ENCODE peak calls at places on chromosomes 3 and 15, in ten cellular contexts. One of them, this sample, is unnamed.

GRCh38 chr3:154779571-154779970 is 300.5 kb upstream of the MME start:
- DNase-seq in stimulated activated CD4-positive, alpha-beta T cell treated with anti-CD3 and anti-CD28 coated beads, Interleukin-4, amount 100 ng/mL, for 48 hours: no peak
- DNase-seq in astrocyte of the spinal cord: peak
- DNase-seq in T-helper 17 cell: no peak
- DNase-seq in NCI-H1930: no peak
- DNase-seq in GM12865: no peak
- DNase-seq in AML-193: no peak
- DNase-seq in gastrocnemius medialis: no peak
- DNase-seq in ACHN: no peak
- DNase-seq in activated T-helper 1 cell treated with anti-CD3 and anti-CD28 coated beads, Interleukin-2, amount 50 U/mL, for 16 hours: no peak
- DNase-seq in this sample: no peak

GRCh38 chr3:38645076-38645475 is 4.4 kb downstream of the SCN5A start:
- DNase-seq in T-helper 17 cell: no peak
- DNase-seq in NCI-H1930: no peak
- DNase-seq in ACHN: no peak
- DNase-seq in stimulated activated CD4-positive, alpha-beta T cell treated with anti-CD3 and anti-CD28 coated beads, Interleukin-4, amount 100 ng/mL, for 48 hours: no peak
- DNase-seq in activated T-helper 1 cell treated with anti-CD3 and anti-CD28 coated beads, Interleukin-2, amount 50 U/mL, for 16 hours: no peak
- DNase-seq in GM12865: no peak
- DNase-seq in AML-193: no peak
- DNase-seq in gastrocnemius medialis: no peak
- DNase-seq in astrocyte of the spinal cord: no peak
- DNase-seq in this sample: no peak

GRCh38 chr3:101036213-101036618 is 43.0 kb upstream of the ABI3BP start:
- DNase-seq in NCI-H1930: no peak
- DNase-seq in AML-193: no peak
- DNase-seq in stimulated activated CD4-positive, alpha-beta T cell treated with anti-CD3 and anti-CD28 coated beads, Interleukin-4, amount 100 ng/mL, for 48 hours: no peak
- DNase-seq in gastrocnemius medialis: no peak
- DNase-seq in ACHN: peak
- DNase-seq in astrocyte of the spinal cord: peak
- DNase-seq in activated T-helper 1 cell treated with anti-CD3 and anti-CD28 coated beads, Interleukin-2, amount 50 U/mL, for 16 hours: no peak
- DNase-seq in T-helper 17 cell: no peak
- DNase-seq in GM12865: no peak
- DNase-seq in this sample: no peak

GRCh38 chr3:8840556-8840955 is 71.1 kb upstream of the OXTR start:
- DNase-seq in ACHN: no peak
- DNase-seq in activated T-helper 1 cell treated with anti-CD3 and anti-CD28 coated beads, Interleukin-2, amount 50 U/mL, for 16 hours: no peak
- DNase-seq in astrocyte of the spinal cord: peak
- DNase-seq in gastrocnemius medialis: no peak
- DNase-seq in AML-193: no peak
- DNase-seq in T-helper 17 cell: no peak
- DNase-seq in GM12865: no peak
- DNase-seq in stimulated activated CD4-positive, alpha-beta T cell treated with anti-CD3 and anti-CD28 coated beads, Interleukin-4, amount 100 ng/mL, for 48 hours: no peak
- DNase-seq in NCI-H1930: no peak
- DNase-seq in this sample: no peak

GRCh38 chr15:60350121-60350520 is 47.7 kb downstream of the ANXA2 start:
- DNase-seq in T-helper 17 cell: no peak
- DNase-seq in NCI-H1930: no peak
- DNase-seq in stimulated activated CD4-positive, alpha-beta T cell treated with anti-CD3 and anti-CD28 coated beads, Interleukin-4, amount 100 ng/mL, for 48 hours: no peak
- DNase-seq in gastrocnemius medialis: no peak
- DNase-seq in activated T-helper 1 cell treated with anti-CD3 and anti-CD28 coated beads, Interleukin-2, amount 50 U/mL, for 16 hours: no peak
- DNase-seq in ACHN: no peak
- DNase-seq in AML-193: no peak
- DNase-seq in GM12865: no peak
- DNase-seq in astrocyte of the spinal cord: no peak
- DNase-seq in this sample: no peak

GRCh38 chr3:123884993-123885392 is 861 bp upstream of the MYLK start:
- DNase-seq in ACHN: no peak
- DNase-seq in NCI-H1930: no peak
- DNase-seq in gastrocnemius medialis: no peak
- DNase-seq in T-helper 17 cell: no peak
- DNase-seq in GM12865: no peak
- DNase-seq in stimulated activated CD4-positive, alpha-beta T cell treated with anti-CD3 and anti-CD28 coated beads, Interleukin-4, amount 100 ng/mL, for 48 hours: no peak
- DNase-seq in activated T-helper 1 cell treated with anti-CD3 and anti-CD28 coated beads, Interleukin-2, amount 50 U/mL, for 16 hours: no peak
- DNase-seq in astrocyte of the spinal cord: no peak
- DNase-seq in AML-193: no peak
- DNase-seq in this sample: no peak

GRCh38 chr3:5485427-5485826 is 297.9 kb downstream of the EDEM1 start:
- DNase-seq in activated T-helper 1 cell treated with anti-CD3 and anti-CD28 coated beads, Interleukin-2, amount 50 U/mL, for 16 hours: no peak
- DNase-seq in NCI-H1930: no peak
- DNase-seq in AML-193: no peak
- DNase-seq in stimulated activated CD4-positive, alpha-beta T cell treated with anti-CD3 and anti-CD28 coated beads, Interleukin-4, amount 100 ng/mL, for 48 hours: no peak
- DNase-seq in gastrocnemius medialis: no peak
- DNase-seq in T-helper 17 cell: no peak
- DNase-seq in astrocyte of the spinal cord: no peak
- DNase-seq in GM12865: peak
- DNase-seq in ACHN: no peak
- DNase-seq in this sample: no peak

GRCh38 chr3:145448436-145448835 is 712.5 kb downstream of the PLOD2 start:
- DNase-seq in T-helper 17 cell: no peak
- DNase-seq in NCI-H1930: no peak
- DNase-seq in activated T-helper 1 cell treated with anti-CD3 and anti-CD28 coated beads, Interleukin-2, amount 50 U/mL, for 16 hours: no peak
- DNase-seq in astrocyte of the spinal cord: no peak
- DNase-seq in AML-193: no peak
- DNase-seq in GM12865: no peak
- DNase-seq in gastrocnemius medialis: no peak
- DNase-seq in stimulated activated CD4-positive, alpha-beta T cell treated with anti-CD3 and anti-CD28 coated beads, Interleukin-4, amount 100 ng/mL, for 48 hours: no peak
- DNase-seq in ACHN: no peak
- DNase-seq in this sample: no peak

GRCh38 chr15:28100516-28101195 is 1.5 kb upstream of the OCA2 start:
- DNase-seq in ACHN: no peak
- DNase-seq in AML-193: no peak
- DNase-seq in activated T-helper 1 cell treated with anti-CD3 and anti-CD28 coated beads, Interleukin-2, amount 50 U/mL, for 16 hours: no peak
- DNase-seq in GM12865: no peak
- DNase-seq in NCI-H1930: no peak
- DNase-seq in astrocyte of the spinal cord: no peak
- DNase-seq in T-helper 17 cell: no peak
- DNase-seq in stimulated activated CD4-positive, alpha-beta T cell treated with anti-CD3 and anti-CD28 coated beads, Interleukin-4, amount 100 ng/mL, for 48 hours: no peak
- DNase-seq in gastrocnemius medialis: no peak
- DNase-seq in this sample: no peak

GRCh38 chr3:194857459-194858113 is 171.9 kb downstream of the FAM43A start:
- DNase-seq in stimulated activated CD4-positive, alpha-beta T cell treated with anti-CD3 and anti-CD28 coated beads, Interleukin-4, amount 100 ng/mL, for 48 hours: no peak
- DNase-seq in GM12865: no peak
- DNase-seq in astrocyte of the spinal cord: no peak
- DNase-seq in gastrocnemius medialis: no peak
- DNase-seq in activated T-helper 1 cell treated with anti-CD3 and anti-CD28 coated beads, Interleukin-2, amount 50 U/mL, for 16 hours: no peak
- DNase-seq in NCI-H1930: no peak
- DNase-seq in AML-193: no peak
- DNase-seq in ACHN: no peak
- DNase-seq in T-helper 17 cell: no peak
- DNase-seq in this sample: no peak

GRCh38 chr15:95281470-95281869 is 1049.0 kb upstream of the NR2F2 start:
- DNase-seq in stimulated activated CD4-positive, alpha-beta T cell treated with anti-CD3 and anti-CD28 coated beads, Interleukin-4, amount 100 ng/mL, for 48 hours: no peak
- DNase-seq in activated T-helper 1 cell treated with anti-CD3 and anti-CD28 coated beads, Interleukin-2, amount 50 U/mL, for 16 hours: no peak
- DNase-seq in AML-193: no peak
- DNase-seq in astrocyte of the spinal cord: no peak
- DNase-seq in gastrocnemius medialis: no peak
- DNase-seq in GM12865: no peak
- DNase-seq in T-helper 17 cell: no peak
- DNase-seq in NCI-H1930: no peak
- DNase-seq in ACHN: no peak
- DNase-seq in this sample: no peak

This sample was measured in Karpas-422.